ENCODE peak calls at places on chromosomes 2 and 18, in five cellular contexts. B, J, F, Q and R are unnamed samples.
A peak's percentile ranks its signal among the peaks of the same experiment; 100 is the strongest.

GRCh38 chr2:21438949-21439348 is 315.2 kb downstream of the TDRD15 start:
- DNase-seq in B (no peak), J (no peak), F (no peak), Q (peak; percentile 96), R (no peak)

GRCh38 chr2:22355816-22356433 is 1029.1 kb upstream of the KLHL29 start:
- DNase-seq in B (no peak), J (peak; percentile 45), F (peak; percentile 27), Q (peak; percentile 1), R (no peak)

GRCh38 chr2:37226863-37227262 is 4.5 kb downstream of the CEBPZ start:
- DNase-seq in B (no peak), J (no peak), F (no peak), Q (no peak), R (no peak)

GRCh38 chr2:100292022-100292580 is 30.2 kb downstream of the LONRF2 start:
- DNase-seq in B (peak; percentile 28), J (no peak), F (no peak), Q (peak; percentile 91), R (no peak)

GRCh38 chr2:119293900-119294299 is 70.3 kb downstream of the STEAP3 start:
- DNase-seq in B (no peak), J (no peak), F (peak; percentile 51), Q (no peak), R (no peak)

GRCh38 chr2:96985630-96986385 is 572 bp downstream of the FAM178B start:
- DNase-seq in B (no peak), J (no peak), F (no peak), Q (no peak), R (no peak)

GRCh38 chr2:29841386-29842004 is 79.9 kb downstream of the ALK start:
- DNase-seq in B (peak; percentile 11), J (peak; percentile 61), F (peak; percentile 45), Q (peak; percentile 26), R (no peak)

GRCh38 chr2:241235396-241235795 is 46.9 kb downstream of the ANO7 start:
- DNase-seq in B (no peak), J (no peak), F (no peak), Q (no peak), R (no peak)

GRCh38 chr2:134917958-134918517 is 584 bp upstream of the CCNT2 start:
- DNase-seq in B (no peak), J (peak; percentile 87), F (no peak), Q (no peak), R (peak; percentile 91)

GRCh38 chr2:106596844-106597243 is 109.7 kb downstream of the CD8B2 start:
- DNase-seq in B (no peak), J (no peak), F (no peak), Q (peak; percentile 26), R (no peak)

GRCh38 chr18:54279477-54280205 is 10.3 kb downstream of the POLI start:
- DNase-seq in B (no peak), J (no peak), F (no peak), Q (no peak), R (no peak)